ENCODE peak calls at places on chromosome 15, in seven cellular contexts. One of them, this sample, is unnamed.
A peak's percentile ranks its signal among the peaks of the same experiment; 100 is the strongest.

GRCh38 chr15:34318277-34319079 is 19.1 kb downstream of the SLC12A6 start:
- DNase-seq in cardiac fibroblast: peak; percentile 80
- DNase-seq in IMR-90: peak; percentile 68
- DNase-seq in psoas muscle: no peak
- DNase-seq in esophagus squamous epithelium: no peak
- DNase-seq in fibroblast of pulmonary artery: peak; percentile 73
- DNase-seq in HFFc6: peak; percentile 18
- DNase-seq in this sample: peak; percentile 46

GRCh38 chr15:43390723-43391122 is 19.8 kb downstream of the TUBGCP4 start:
- DNase-seq in cardiac fibroblast: peak; percentile 13
- DNase-seq in IMR-90: peak; percentile 46
- DNase-seq in psoas muscle: no peak
- DNase-seq in esophagus squamous epithelium: no peak
- DNase-seq in fibroblast of pulmonary artery: no peak
- DNase-seq in HFFc6: no peak
- DNase-seq in this sample: no peak

GRCh38 chr15:94314639-94315038 is 83.3 kb downstream of the MCTP2 start:
- DNase-seq in cardiac fibroblast: no peak
- DNase-seq in IMR-90: no peak
- DNase-seq in psoas muscle: no peak
- DNase-seq in esophagus squamous epithelium: no peak
- DNase-seq in fibroblast of pulmonary artery: no peak
- DNase-seq in HFFc6: no peak
- DNase-seq in this sample: no peak

GRCh38 chr15:56805466-56806146 is 72.3 kb upstream of the ZNF280D start:
- DNase-seq in cardiac fibroblast: peak; percentile 87
- DNase-seq in IMR-90: peak; percentile 87
- DNase-seq in psoas muscle: no peak
- DNase-seq in esophagus squamous epithelium: no peak
- DNase-seq in fibroblast of pulmonary artery: peak; percentile 91
- DNase-seq in HFFc6: peak; percentile 70
- DNase-seq in this sample: peak; percentile 54

GRCh38 chr15:89632563-89633430 is 22.5 kb downstream of the KIF7 start:
- DNase-seq in cardiac fibroblast: no peak
- DNase-seq in IMR-90: no peak
- DNase-seq in psoas muscle: no peak
- DNase-seq in esophagus squamous epithelium: no peak
- DNase-seq in fibroblast of pulmonary artery: no peak
- DNase-seq in HFFc6: no peak
- DNase-seq in this sample: no peak

GRCh38 chr15:39051931-39052705 is 487.5 kb upstream of the RASGRP1 start:
- DNase-seq in cardiac fibroblast: no peak
- DNase-seq in IMR-90: no peak
- DNase-seq in psoas muscle: no peak
- DNase-seq in esophagus squamous epithelium: no peak
- DNase-seq in fibroblast of pulmonary artery: no peak
- DNase-seq in HFFc6: no peak
- DNase-seq in this sample: no peak

GRCh38 chr15:101318147-101318809 is 23.2 kb upstream of the SNRPA1 start:
- DNase-seq in cardiac fibroblast: no peak
- DNase-seq in IMR-90: no peak
- DNase-seq in psoas muscle: no peak
- DNase-seq in esophagus squamous epithelium: no peak
- DNase-seq in fibroblast of pulmonary artery: no peak
- DNase-seq in HFFc6: no peak
- DNase-seq in this sample: no peak

GRCh38 chr15:83571820-83572707 is 81.9 kb upstream of the ADAMTSL3 start:
- DNase-seq in cardiac fibroblast: peak; percentile 46
- DNase-seq in IMR-90: peak; percentile 19
- DNase-seq in psoas muscle: no peak
- DNase-seq in esophagus squamous epithelium: no peak
- DNase-seq in fibroblast of pulmonary artery: peak; percentile 48
- DNase-seq in HFFc6: peak; percentile 30
- DNase-seq in this sample: no peak

GRCh38 chr15:62112616-62113593 is 46.1 kb downstream of the C2CD4A start:
- DNase-seq in cardiac fibroblast: peak; percentile 76
- DNase-seq in IMR-90: peak; percentile 81
- DNase-seq in psoas muscle: no peak
- DNase-seq in esophagus squamous epithelium: no peak
- DNase-seq in fibroblast of pulmonary artery: peak; percentile 90
- DNase-seq in HFFc6: peak; percentile 89
- DNase-seq in this sample: no peak

GRCh38 chr15:70214266-70214665 is 116.5 kb upstream of the TLE3 start:
- DNase-seq in cardiac fibroblast: no peak
- DNase-seq in IMR-90: no peak
- DNase-seq in psoas muscle: no peak
- DNase-seq in esophagus squamous epithelium: no peak
- DNase-seq in fibroblast of pulmonary artery: no peak
- DNase-seq in HFFc6: no peak
- DNase-seq in this sample: no peak

GRCh38 chr15:93428135-93428534 is 339.1 kb upstream of the RGMA start:
- DNase-seq in cardiac fibroblast: no peak
- DNase-seq in IMR-90: no peak
- DNase-seq in psoas muscle: no peak
- DNase-seq in esophagus squamous epithelium: no peak
- DNase-seq in fibroblast of pulmonary artery: no peak
- DNase-seq in HFFc6: no peak
- DNase-seq in this sample: no peak

GRCh38 chr15:63006032-63006878 is 36.3 kb upstream of the TPM1 start:
- DNase-seq in cardiac fibroblast: no peak
- DNase-seq in IMR-90: no peak
- DNase-seq in psoas muscle: no peak
- DNase-seq in esophagus squamous epithelium: no peak
- DNase-seq in fibroblast of pulmonary artery: no peak
- DNase-seq in HFFc6: no peak
- DNase-seq in this sample: no peak

GRCh38 chr15:65209701-65210643 is 1.3 kb downstream of the CILP start:
- DNase-seq in cardiac fibroblast: no peak
- DNase-seq in IMR-90: no peak
- DNase-seq in psoas muscle: no peak
- DNase-seq in esophagus squamous epithelium: no peak
- DNase-seq in fibroblast of pulmonary artery: no peak
- DNase-seq in HFFc6: no peak
- DNase-seq in this sample: no peak

GRCh38 chr15:34327906-34328305 is 9.7 kb downstream of the SLC12A6 start:
- DNase-seq in cardiac fibroblast: no peak
- DNase-seq in IMR-90: no peak
- DNase-seq in psoas muscle: no peak
- DNase-seq in esophagus squamous epithelium: no peak
- DNase-seq in fibroblast of pulmonary artery: no peak
- DNase-seq in HFFc6: no peak
- DNase-seq in this sample: no peak

GRCh38 chr15:42066764-42067415 is 27.5 kb downstream of the PLA2G4D start:
- DNase-seq in cardiac fibroblast: no peak
- DNase-seq in IMR-90: no peak
- DNase-seq in psoas muscle: no peak
- DNase-seq in esophagus squamous epithelium: no peak
- DNase-seq in fibroblast of pulmonary artery: no peak
- DNase-seq in HFFc6: no peak
- DNase-seq in this sample: no peak

GRCh38 chr15:101320501-101321052 is 25.5 kb upstream of the SNRPA1 start:
- DNase-seq in cardiac fibroblast: peak; percentile 71
- DNase-seq in IMR-90: peak; percentile 51
- DNase-seq in psoas muscle: peak; percentile 69
- DNase-seq in esophagus squamous epithelium: no peak
- DNase-seq in fibroblast of pulmonary artery: peak; percentile 57
- DNase-seq in HFFc6: peak; percentile 58
- DNase-seq in this sample: no peak

GRCh38 chr15:77517579-77517978 is 96.9 kb downstream of the HMG20A start:
- DNase-seq in cardiac fibroblast: no peak
- DNase-seq in IMR-90: no peak
- DNase-seq in psoas muscle: peak; percentile 1
- DNase-seq in esophagus squamous epithelium: no peak
- DNase-seq in fibroblast of pulmonary artery: no peak
- DNase-seq in HFFc6: no peak
- DNase-seq in this sample: no peak

GRCh38 chr15:59002418-59002859 is 15.0 kb downstream of the RNF111 start:
- DNase-seq in cardiac fibroblast: no peak
- DNase-seq in IMR-90: no peak
- DNase-seq in psoas muscle: no peak
- DNase-seq in esophagus squamous epithelium: no peak
- DNase-seq in fibroblast of pulmonary artery: no peak
- DNase-seq in HFFc6: no peak
- DNase-seq in this sample: no peak

GRCh38 chr15:58472821-58473581 is 41.2 kb downstream of the LIPC start:
- DNase-seq in cardiac fibroblast: peak; percentile 44
- DNase-seq in IMR-90: peak; percentile 53
- DNase-seq in psoas muscle: no peak
- DNase-seq in esophagus squamous epithelium: no peak
- DNase-seq in fibroblast of pulmonary artery: peak; percentile 44
- DNase-seq in HFFc6: no peak
- DNase-seq in this sample: no peak

DNA sequence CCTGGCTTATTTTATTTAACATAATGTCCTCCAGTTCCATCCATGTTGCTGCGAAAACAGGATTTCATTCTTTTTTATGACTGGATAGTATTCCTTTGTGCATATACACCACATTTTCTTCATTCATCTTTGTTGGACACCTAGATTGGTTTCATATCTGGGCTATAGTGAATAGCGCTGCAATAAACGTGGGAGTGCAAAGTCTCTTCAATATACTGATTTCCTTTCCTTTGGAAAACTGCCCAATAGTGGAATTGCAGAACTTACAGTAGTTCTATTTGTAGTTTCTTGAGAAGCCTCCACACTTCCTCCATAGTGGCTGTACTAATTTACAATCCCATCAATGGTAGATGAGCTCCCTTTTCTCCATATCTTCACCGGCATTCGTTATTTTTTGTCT is 72.5 kb upstream of the KLHL25 start:
- DNase-seq in cardiac fibroblast: no peak
- DNase-seq in IMR-90: no peak
- DNase-seq in psoas muscle: no peak
- DNase-seq in esophagus squamous epithelium: no peak
- DNase-seq in fibroblast of pulmonary artery: no peak
- DNase-seq in HFFc6: no peak
- DNase-seq in this sample: no peak
- TF ChIP-seq CTCF in cardiac fibroblast: no peak
- TF ChIP-seq CTCF in IMR-90: no peak
- TF ChIP-seq CTCF in psoas muscle: no peak
- TF ChIP-seq CTCF in esophagus squamous epithelium: no peak
- TF ChIP-seq CTCF in fibroblast of pulmonary artery: no peak
- TF ChIP-seq CTCF in HFFc6: no peak
- TF ChIP-seq CTCF in this sample: no peak

GRCh38 chr15:66908503-66909095 is 156.8 kb upstream of the SMAD3 start:
- DNase-seq in cardiac fibroblast: peak; percentile 44
- DNase-seq in IMR-90: peak; percentile 30
- DNase-seq in psoas muscle: no peak
- DNase-seq in esophagus squamous epithelium: no peak
- DNase-seq in fibroblast of pulmonary artery: no peak
- DNase-seq in HFFc6: no peak
- DNase-seq in this sample: no peak
- TF ChIP-seq CTCF in cardiac fibroblast: no peak
- TF ChIP-seq CTCF in IMR-90: no peak
- TF ChIP-seq CTCF in psoas muscle: no peak
- TF ChIP-seq CTCF in esophagus squamous epithelium: no peak
- TF ChIP-seq CTCF in fibroblast of pulmonary artery: no peak
- TF ChIP-seq CTCF in HFFc6: no peak
- TF ChIP-seq CTCF in this sample: peak; percentile 28

DNA sequence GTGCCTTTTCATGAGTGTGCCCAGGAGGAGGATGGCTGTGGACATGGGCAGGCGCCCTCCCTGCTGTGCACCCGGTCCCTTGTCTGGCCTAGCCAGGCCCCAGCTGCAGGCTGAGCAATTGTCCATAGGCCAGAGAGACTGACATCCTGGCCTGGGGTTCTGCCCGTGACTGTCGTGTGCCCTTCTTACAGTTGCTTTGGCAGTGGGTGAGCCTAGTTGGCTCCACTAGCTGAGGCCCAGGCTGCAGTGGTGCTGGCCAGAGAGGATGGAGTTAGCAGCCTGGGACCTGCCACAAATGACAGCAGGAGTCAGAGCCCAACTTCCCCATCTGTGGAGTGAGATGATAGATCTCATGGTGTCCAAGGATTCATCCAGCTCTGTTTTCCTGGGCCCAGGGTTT is 9.0 kb upstream of the CHRNB4 start:
- DNase-seq in cardiac fibroblast: no peak
- DNase-seq in IMR-90: no peak
- DNase-seq in psoas muscle: no peak
- DNase-seq in esophagus squamous epithelium: no peak
- DNase-seq in fibroblast of pulmonary artery: no peak
- DNase-seq in HFFc6: no peak
- DNase-seq in this sample: no peak
- TF ChIP-seq CTCF in cardiac fibroblast: no peak
- TF ChIP-seq CTCF in IMR-90: no peak
- TF ChIP-seq CTCF in psoas muscle: no peak
- TF ChIP-seq CTCF in esophagus squamous epithelium: no peak
- TF ChIP-seq CTCF in fibroblast of pulmonary artery: no peak
- TF ChIP-seq CTCF in HFFc6: no peak
- TF ChIP-seq CTCF in this sample: no peak

GRCh38 chr15:40441012-40441735 is 421 bp downstream of the BAHD1 start:
- DNase-seq in cardiac fibroblast: no peak
- DNase-seq in IMR-90: no peak
- DNase-seq in psoas muscle: no peak
- DNase-seq in esophagus squamous epithelium: no peak
- DNase-seq in fibroblast of pulmonary artery: no peak
- DNase-seq in HFFc6: peak; percentile 7
- DNase-seq in this sample: no peak

GRCh38 chr15:40443255-40443654 is 2.5 kb downstream of the BAHD1 start:
- DNase-seq in cardiac fibroblast: no peak
- DNase-seq in IMR-90: no peak
- DNase-seq in psoas muscle: no peak
- DNase-seq in esophagus squamous epithelium: no peak
- DNase-seq in fibroblast of pulmonary artery: no peak
- DNase-seq in HFFc6: no peak
- DNase-seq in this sample: no peak

GRCh38 chr15:40440300-40441011 is at the start of gene BAHD1:
- DNase-seq in cardiac fibroblast: peak; percentile 96
- DNase-seq in IMR-90: peak; percentile 92
- DNase-seq in psoas muscle: peak; percentile 99
- DNase-seq in esophagus squamous epithelium: peak; percentile 75
- DNase-seq in fibroblast of pulmonary artery: peak; percentile 94
- DNase-seq in HFFc6: peak; percentile 92
- DNase-seq in this sample: peak; percentile 99

GRCh38 chr15:40443846-40444245 is 3.1 kb downstream of the BAHD1 start:
- DNase-seq in cardiac fibroblast: no peak
- DNase-seq in IMR-90: no peak
- DNase-seq in psoas muscle: no peak
- DNase-seq in esophagus squamous epithelium: no peak
- DNase-seq in fibroblast of pulmonary artery: no peak
- DNase-seq in HFFc6: no peak
- DNase-seq in this sample: no peak

DNA sequence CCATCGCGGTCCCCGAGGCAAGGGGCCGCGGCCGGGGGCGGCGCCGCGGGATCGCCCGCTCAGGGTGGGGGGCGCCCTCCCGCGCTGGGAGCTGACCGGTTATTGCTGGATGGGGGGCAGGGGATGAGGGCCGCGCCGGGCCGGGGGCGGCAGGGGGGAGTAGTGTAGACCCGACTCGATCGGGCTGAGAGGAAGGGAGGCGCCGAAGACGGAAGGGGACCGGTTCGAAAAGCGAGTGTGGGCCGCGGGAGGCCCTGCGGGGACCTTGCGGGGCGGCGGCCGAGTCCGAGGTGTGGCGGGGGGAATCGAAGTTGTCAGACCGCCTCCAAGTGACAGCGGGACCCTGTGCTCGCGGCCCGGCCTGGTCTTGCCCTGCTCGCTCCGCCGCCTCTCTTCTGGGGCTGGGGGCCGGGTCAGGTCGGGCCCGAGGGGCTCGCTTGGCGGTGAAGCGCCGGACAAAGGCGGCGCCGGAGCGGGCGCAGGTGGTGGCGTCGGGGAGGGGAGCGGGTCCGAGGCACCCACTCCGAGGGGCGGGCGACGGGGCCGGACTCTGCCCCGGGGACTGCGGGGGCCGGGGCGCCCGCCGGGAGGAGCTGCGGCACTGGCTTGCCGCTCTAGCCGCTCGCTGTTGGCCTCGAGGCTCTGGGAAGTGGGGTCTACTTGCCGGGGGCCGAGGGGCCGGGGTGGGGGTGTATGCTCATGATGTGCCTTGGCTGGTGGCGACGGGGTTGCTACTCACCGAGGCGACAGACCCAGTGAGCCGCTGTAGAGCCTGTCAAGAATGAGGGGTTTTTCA is 1.2 kb downstream of the BAHD1 start:
- DNase-seq in cardiac fibroblast: no peak
- DNase-seq in IMR-90: no peak
- DNase-seq in psoas muscle: peak; percentile 60
- DNase-seq in esophagus squamous epithelium: no peak
- DNase-seq in fibroblast of pulmonary artery: no peak
- DNase-seq in HFFc6: no peak
- DNase-seq in this sample: peak; percentile 49
- TF ChIP-seq CTCF in cardiac fibroblast: no peak
- TF ChIP-seq CTCF in IMR-90: peak; percentile 23
- TF ChIP-seq CTCF in psoas muscle: peak; percentile 13
- TF ChIP-seq CTCF in esophagus squamous epithelium: no peak
- TF ChIP-seq CTCF in fibroblast of pulmonary artery: no peak
- TF ChIP-seq CTCF in HFFc6: peak; percentile 38
- TF ChIP-seq CTCF in this sample: no peak

This sample was measured in BE2C.